ENCODE peak calls at places on chromosomes 4 and X, in five cellular contexts. V is Panc1, L is right cardiac atrium, E is upper lobe of right lung, O is tibial nerve. M is an unnamed sample.

GRCh38 chr4:119667802-119668201 is 39.2 kb upstream of the PDE5A start:
- DNase-seq in V (no peak), L (no peak), E (no peak), O (no peak), M (no peak)

GRCh38 chr4:141713771-141714445 is 77.5 kb downstream of the IL15 start:
- DNase-seq in E (no peak), L (no peak), O (no peak), V (no peak), M (peak)

GRCh38 chrX:71577682-71578081 is 555 bp upstream of the GCNA start:
- DNase-seq in O (no peak), E (no peak), L (peak), V (no peak), M (no peak)

GRCh38 chrX:110435191-110435590 is 76.5 kb downstream of the RTL9 start:
- DNase-seq in V (no peak), E (no peak), L (no peak), O (no peak), M (no peak)

GRCh38 chr4:186717556-186717955 is 6.1 kb downstream of the FAT1 start:
- DNase-seq in O (no peak), L (no peak), E (no peak), V (no peak), M (no peak)

GRCh38 chr4:81021526-81021944 is 9.0 kb upstream of the BMP3 start:
- DNase-seq in O (no peak), E (no peak), L (no peak), V (no peak), M (no peak)

GRCh38 chr4:90904018-90904417 is 776.8 kb downstream of the CCSER1 start:
- DNase-seq in O (no peak), V (no peak), E (no peak), L (no peak), M (no peak)

GRCh38 chrX:40009462-40009851 is 88.3 kb downstream of the BCOR start:
- DNase-seq in V (no peak), L (no peak), O (no peak), E (no peak), M (no peak)

GRCh38 chrX:50100188-50100587 is 100.6 kb downstream of the AKAP4 start:
- DNase-seq in L (no peak), V (no peak), O (peak), E (no peak), M (no peak)

GRCh38 chr4:20248155-20248558 is 3.5 kb upstream of the SLIT2 start:
- DNase-seq in E (no peak), L (no peak), V (no peak), O (peak), M (peak)

GRCh38 chr4:41258783-41259182 is 2.1 kb downstream of the UCHL1 start:
- DNase-seq in L (no peak), O (no peak), E (no peak), V (no peak), M (peak)

GRCh38 chrX:38426785-38427184 is 74.4 kb downstream of the OTC start:
- DNase-seq in O (no peak), E (no peak), L (no peak), V (no peak), M (no peak)

GRCh38 chr4:141028024-141028529 is 105.2 kb downstream of the RNF150 start:
- DNase-seq in V (no peak), E (no peak), O (no peak), L (no peak), M (peak)

GRCh38 chr4:70670332-70671014 is 4.2 kb upstream of the JCHAIN start:
- DNase-seq in V (no peak), O (no peak), E (no peak), L (no peak), M (peak)

GRCh38 chr4:2402053-2402452 is 16.4 kb downstream of the ZFYVE28 start:
- DNase-seq in L (peak), E (peak), O (no peak), V (no peak), M (no peak)

DNA sequence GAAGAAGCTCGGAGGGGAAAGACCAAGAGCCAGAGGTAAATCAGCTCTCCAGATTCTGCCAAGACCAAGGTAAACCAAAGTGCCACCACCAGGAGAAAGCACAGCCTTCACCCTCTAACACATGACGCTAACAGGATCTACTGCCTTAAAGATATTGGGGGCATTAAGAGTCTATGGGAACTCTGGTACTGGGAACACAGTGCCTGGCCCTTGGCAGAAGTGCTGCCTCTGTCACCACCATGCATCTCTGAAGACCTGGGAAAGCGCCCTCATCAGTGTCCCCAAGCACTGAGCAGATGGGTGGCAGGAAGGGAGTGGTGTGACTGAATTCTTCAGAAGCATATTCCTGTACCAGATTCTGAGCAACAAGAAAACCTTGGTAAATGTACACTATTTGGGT is 1.3 kb downstream of the QDPR start:
- DNase-seq in L (no peak), V (no peak), E (no peak), O (no peak), M (no peak)
- H3K4me3 ChIP-seq in L (peak), V (no peak), E (no peak), O (peak), M (no peak)

GRCh38 chr4:147938481-147938880 is 206.6 kb downstream of the ARHGAP10 start:
- DNase-seq in V (no peak), E (no peak), L (no peak), O (no peak), M (no peak)
- H3K4me3 ChIP-seq in V (no peak), E (no peak), L (no peak), O (no peak), M (no peak)

GRCh38 chr4:38673109-38673978 is 9.3 kb downstream of the KLF3 start:
- DNase-seq in E (peak), O (peak), V (no peak), L (peak), M (no peak)

GRCh38 chr4:38671594-38671943 is 7.6 kb downstream of the KLF3 start:
- DNase-seq in O (no peak), V (no peak), L (no peak), E (no peak), M (no peak)

GRCh38 chr4:38670939-38671593 is 7.1 kb downstream of the KLF3 start:
- DNase-seq in V (no peak), L (no peak), O (no peak), E (no peak), M (no peak)

GRCh38 chr4:38674206-38675144 is 10.5 kb downstream of the KLF3 start:
- DNase-seq in V (no peak), E (no peak), O (no peak), L (peak), M (no peak)

DNA sequence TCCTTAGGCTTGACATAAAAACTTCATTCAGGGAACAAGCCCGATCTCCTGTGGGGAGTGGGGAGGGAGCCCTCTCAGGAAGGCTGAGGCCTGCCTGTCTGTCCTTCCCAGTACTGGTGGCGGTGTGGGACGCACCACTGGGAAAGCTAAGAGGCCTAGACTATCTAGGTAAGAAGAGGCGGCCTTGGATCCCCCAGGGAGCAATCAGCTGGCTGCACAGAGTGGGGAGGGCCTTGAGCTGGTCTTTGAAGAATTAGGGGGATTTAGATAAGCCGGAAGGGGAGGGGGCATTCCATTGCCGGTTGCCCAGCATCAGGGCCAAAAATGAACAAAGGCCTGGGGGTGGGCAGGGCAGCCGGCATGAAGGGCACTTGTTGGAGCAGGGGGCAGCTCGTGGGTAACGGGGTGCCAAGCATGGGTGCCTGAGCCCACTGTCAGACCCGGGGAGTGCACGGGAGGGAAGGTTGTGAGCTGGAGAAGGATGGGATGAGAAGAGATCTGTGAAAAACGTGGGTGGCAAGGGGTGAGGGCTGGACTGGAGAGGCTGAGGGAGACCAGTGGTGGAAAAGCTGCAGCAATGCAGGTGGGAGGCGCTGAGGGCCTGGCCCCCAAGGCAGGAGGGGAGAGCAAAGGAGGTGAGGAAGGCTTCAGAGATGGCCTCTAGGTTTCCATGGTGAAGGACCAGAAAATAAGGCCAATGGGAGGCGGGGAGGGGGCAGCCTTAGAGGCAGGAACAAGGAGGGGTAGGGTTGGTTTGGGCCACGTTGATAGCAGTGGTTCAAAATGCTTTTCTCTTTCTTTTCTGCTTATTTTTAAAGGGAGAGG is 8.5 kb downstream of the KLF3 start:
- DNase-seq in E (no peak), V (no peak), L (peak), O (no peak), M (no peak)
- H3K4me3 ChIP-seq in E (no peak), V (no peak), L (no peak), O (peak), M (no peak)

GRCh38 chr4:1172228-1172851 is at the start of gene SPON2:
- DNase-seq in V (no peak), O (no peak), L (peak), E (peak), M (no peak)

GRCh38 chr4:1171306-1172227 is 816 bp downstream of the SPON2 start:
- DNase-seq in L (peak), E (peak), V (no peak), O (no peak), M (no peak)

GRCh38 chr4:1170156-1170804 is 2.1 kb downstream of the SPON2 start:
- DNase-seq in V (no peak), O (no peak), E (no peak), L (peak), M (no peak)

GRCh38 chr4:1169691-1170096 is 2.7 kb downstream of the SPON2 start:
- DNase-seq in L (peak), V (no peak), E (no peak), O (no peak), M (no peak)

DNA sequence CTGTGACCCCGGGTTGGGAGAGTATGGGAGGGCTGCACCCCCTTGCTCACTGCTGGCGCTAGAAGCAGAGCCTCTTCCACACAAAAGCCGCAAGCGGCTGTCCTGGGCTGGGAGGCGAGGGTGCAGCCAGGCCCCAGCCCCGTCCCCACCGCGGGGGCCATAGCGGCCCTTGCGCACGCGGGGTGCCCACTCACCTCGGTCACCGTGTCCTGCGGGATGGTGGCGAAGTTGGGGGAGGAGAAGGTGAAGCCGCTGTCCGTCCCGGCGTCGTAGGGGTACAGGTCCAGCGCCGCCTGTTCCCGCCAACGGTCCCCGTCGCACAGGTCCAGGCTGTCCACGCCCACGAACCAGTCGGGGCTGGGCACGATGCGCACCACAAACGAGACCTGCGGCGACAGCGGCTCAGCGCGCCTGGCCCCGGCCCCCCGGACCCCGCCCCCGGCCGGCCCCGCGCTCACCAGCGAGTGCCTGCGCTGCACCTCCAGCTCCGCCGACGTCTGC is 1.5 kb downstream of the SPON2 start:
- DNase-seq in E (peak), V (no peak), L (peak), O (no peak), M (no peak)
- H3K4me3 ChIP-seq in E (peak), V (no peak), L (peak), O (peak), M (no peak)

GRCh38 chr4:163505374-163505773 is 10.9 kb downstream of the TMA16 start:
- DNase-seq in O (no peak), L (no peak), V (no peak), E (no peak), M (no peak)
- H3K4me3 ChIP-seq in O (no peak), L (no peak), V (no peak), E (no peak), M (no peak)

DNA sequence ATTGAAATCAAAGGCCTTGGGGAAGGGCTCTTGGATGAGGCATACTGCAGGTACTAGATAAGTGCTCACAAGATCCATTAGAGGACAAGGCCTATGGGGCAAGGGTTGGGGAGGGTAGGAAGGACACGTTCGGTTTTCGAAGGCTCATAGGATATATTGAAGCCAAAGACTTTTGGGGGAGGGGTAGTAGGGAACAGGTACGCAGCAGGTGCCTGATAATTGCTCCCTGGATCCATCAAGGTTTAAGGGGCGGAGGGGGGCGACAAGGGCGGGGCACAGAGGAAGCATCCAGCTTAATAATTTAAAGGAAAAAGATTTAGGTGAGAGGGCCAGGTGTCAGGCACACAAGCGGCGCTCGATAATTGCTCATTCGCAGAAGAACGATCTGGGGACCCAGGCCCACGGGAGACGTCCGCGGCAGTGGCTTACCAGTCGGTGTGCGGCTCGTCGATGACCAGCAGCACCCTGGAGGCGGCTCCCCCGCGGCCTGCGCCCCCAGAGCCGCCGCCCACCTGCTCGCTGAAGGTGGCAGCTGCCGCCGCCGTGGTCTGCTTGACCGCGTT is 653 bp downstream of the SYN1 start:
- DNase-seq in O (no peak), V (no peak), L (no peak), E (no peak), M (no peak)
- H3K4me3 ChIP-seq in O (peak), V (peak), L (peak), E (peak), M (no peak)

DNA sequence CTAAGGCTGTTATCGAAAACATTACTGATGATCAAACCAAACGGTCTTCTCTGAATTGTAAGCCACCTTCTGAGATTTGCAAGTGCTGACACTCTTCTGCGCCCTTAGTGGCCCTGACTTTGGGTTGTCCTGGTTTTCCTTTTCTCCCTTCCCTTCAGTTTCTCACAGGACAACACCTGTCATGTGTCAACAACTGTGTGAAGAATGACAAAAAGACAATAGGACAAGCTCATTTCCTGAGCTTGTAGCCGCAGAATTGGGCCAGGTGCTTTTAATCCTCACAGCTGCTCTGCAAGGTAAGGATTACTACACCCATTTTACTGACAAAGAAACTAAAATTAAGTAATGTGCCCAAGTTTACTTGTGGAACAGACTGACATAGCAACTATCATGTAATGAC is 44.9 kb upstream of the TXK start:
- DNase-seq in V (no peak), E (no peak), O (no peak), L (no peak), M (no peak)
- H3K4me3 ChIP-seq in V (no peak), E (no peak), O (no peak), L (no peak), M (no peak)

M was measured in AG09309.